ENCODE peak calls at places on chromosomes 5 and 9, in four cellular contexts. C is IMR-90, V is H1, Z is mesendoderm. M is an unnamed sample.

GRCh38 chr9:38178282-38178681 is 109.3 kb upstream of the SHB start:
- DNase-seq in Z (no peak), V (no peak), C (no peak), M (no peak)

GRCh38 chr9:4306066-4306787 is 6.4 kb upstream of the GLIS3 start:
- DNase-seq in C (peak; percentile 61), V (no peak), Z (no peak), M (no peak)

GRCh38 chr5:148458036-148458888 is 74.5 kb downstream of the FBXO38 start:
- DNase-seq in C (no peak), V (no peak), Z (no peak), M (no peak)

GRCh38 chr5:31854625-31855526 is 215.9 kb downstream of the PDZD2 start:
- DNase-seq in Z (peak; percentile 94), C (no peak), V (peak; percentile 23), M (peak; percentile 73)

GRCh38 chr5:96242536-96242935 is 190.5 kb downstream of the PCSK1 start:
- DNase-seq in Z (no peak), V (no peak), C (peak; percentile 8), M (no peak)

GRCh38 chr9:135036861-135037465 is 50.5 kb upstream of the OLFM1 start:
- DNase-seq in C (no peak), V (no peak), Z (no peak), M (peak; percentile 14)

GRCh38 chr5:4976918-4977317 is 163.2 kb upstream of the ADAMTS16 start:
- DNase-seq in Z (peak; percentile 2), V (no peak), C (no peak), M (no peak)

GRCh38 chr9:97944612-97945011 is 6.6 kb upstream of the HEMGN start:
- DNase-seq in C (no peak), Z (no peak), V (no peak), M (no peak)

GRCh38 chr9:134089972-134090371 is 22.1 kb upstream of the BRD3 start:
- DNase-seq in Z (no peak), V (no peak), C (no peak), M (no peak)

GRCh38 chr9:75001719-75002421 is 26.2 kb downstream of the CARNMT1 start:
- DNase-seq in Z (peak; percentile 83), C (peak; percentile 91), V (no peak), M (no peak)

GRCh38 chr5:10513501-10514442 is 50.1 kb upstream of the ANKRD33B start:
- DNase-seq in Z (peak; percentile 96), V (peak; percentile 23), C (peak; percentile 83), M (peak; percentile 83)

GRCh38 chr9:84125046-84125445 is 144.4 kb downstream of the RMI1 start:
- DNase-seq in Z (peak; percentile 30), V (no peak), C (no peak), M (no peak)

GRCh38 chr5:66209350-66209749 is 65.2 kb downstream of the SREK1 start:
- DNase-seq in V (no peak), C (no peak), Z (peak; percentile 95), M (peak; percentile 64)

GRCh38 chr9:72592501-72593403 is 71.3 kb downstream of the TMC1 start:
- DNase-seq in Z (peak; percentile 63), V (no peak), C (peak; percentile 72), M (peak; percentile 41)

GRCh38 chr5:161946911-161947310 is 99.0 kb downstream of the GABRA1 start:
- DNase-seq in Z (no peak), V (no peak), C (no peak), M (no peak)

GRCh38 chr5:58056546-58056945 is 403.3 kb downstream of the PLK2 start:
- DNase-seq in Z (no peak), C (peak; percentile 43), V (no peak), M (no peak)

GRCh38 chr5:132427285-132428146 is 58.0 kb downstream of the SLC22A5 start:
- DNase-seq in Z (peak; percentile 70), V (no peak), C (no peak), M (no peak)

GRCh38 chr5:42543774-42544173 is 120.5 kb downstream of the GHR start:
- DNase-seq in C (no peak), Z (no peak), V (no peak), M (no peak)

GRCh38 chr5:154287136-154287535 is 96.6 kb downstream of the GALNT10 start:
- DNase-seq in Z (peak; percentile 93), V (peak; percentile 38), C (peak; percentile 87), M (peak; percentile 48)

DNA sequence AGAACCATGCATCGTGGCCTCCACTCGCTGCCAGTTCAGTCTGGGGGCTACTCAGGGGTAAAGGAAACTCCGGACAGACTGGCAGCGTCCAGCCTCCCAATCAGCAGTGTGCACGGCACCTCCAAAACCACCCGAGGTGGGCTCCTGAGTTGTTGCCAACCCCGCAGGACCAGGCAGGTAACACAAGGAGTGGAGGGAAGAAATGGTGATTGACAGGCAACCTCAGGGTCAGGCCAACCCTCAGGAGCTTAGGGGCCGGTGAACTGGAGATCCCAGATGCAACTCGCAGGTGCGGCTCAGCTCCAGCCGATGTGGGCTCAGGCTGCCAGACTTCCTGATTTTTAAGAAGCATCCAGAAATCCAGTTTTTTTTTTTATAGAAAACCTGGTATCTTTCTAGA is 37.3 kb upstream of the AKNA start:
- DNase-seq in V (no peak), C (no peak), Z (no peak), M (no peak)
- H3K56ac ChIP-seq in V (no peak overlapping the region), C (no peak overlapping the region), Z (no peak overlapping the region), M (no peak overlapping the region)

GRCh38 chr9:120928015-120928719 is 1.6 kb upstream of the TRAF1 start:
- DNase-seq in V (no peak), C (no peak), Z (no peak), M (peak; percentile 49)
- H3K4ac ChIP-seq in V (no peak overlapping the region), C (peak overlapping the region; percentile 20), Z (peak overlapping the region; percentile 28), M (no peak overlapping the region)

GRCh38 chr9:22068369-22068768 is 59.3 kb upstream of the CDKN2B start:
- DNase-seq in C (no peak), Z (no peak), V (no peak), M (no peak)

GRCh38 chr9:22064957-22065356 is 55.9 kb upstream of the CDKN2B start:
- DNase-seq in C (no peak), Z (no peak), V (no peak), M (no peak)

GRCh38 chr9:22065431-22065830 is 56.3 kb upstream of the CDKN2B start:
- DNase-seq in Z (no peak), C (no peak), V (no peak), M (no peak)

DNA sequence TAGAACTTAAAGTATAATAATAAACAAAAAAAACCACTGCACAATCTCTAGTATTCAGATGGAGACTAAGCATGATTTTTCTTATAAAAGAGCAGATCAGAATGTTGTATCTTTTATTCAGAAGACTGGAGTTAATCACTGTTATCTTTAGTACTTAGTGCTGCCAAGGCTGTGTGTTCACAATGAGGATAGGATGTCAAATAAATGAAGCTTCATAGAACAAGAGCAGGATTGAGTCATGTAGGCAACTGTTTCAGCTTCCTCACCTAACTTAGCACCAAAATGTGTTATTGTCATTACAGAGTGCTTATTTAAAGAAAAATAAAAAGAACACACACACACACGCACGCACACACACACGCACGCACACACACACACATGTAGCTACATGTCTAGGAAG is 58.1 kb upstream of the CDKN2B start:
- DNase-seq in V (no peak), C (peak; percentile 48), Z (no peak), M (no peak)
- H2BK5ac ChIP-seq in V (no peak overlapping the region), C (no peak overlapping the region), Z (no peak overlapping the region), M (no peak overlapping the region)

DNA sequence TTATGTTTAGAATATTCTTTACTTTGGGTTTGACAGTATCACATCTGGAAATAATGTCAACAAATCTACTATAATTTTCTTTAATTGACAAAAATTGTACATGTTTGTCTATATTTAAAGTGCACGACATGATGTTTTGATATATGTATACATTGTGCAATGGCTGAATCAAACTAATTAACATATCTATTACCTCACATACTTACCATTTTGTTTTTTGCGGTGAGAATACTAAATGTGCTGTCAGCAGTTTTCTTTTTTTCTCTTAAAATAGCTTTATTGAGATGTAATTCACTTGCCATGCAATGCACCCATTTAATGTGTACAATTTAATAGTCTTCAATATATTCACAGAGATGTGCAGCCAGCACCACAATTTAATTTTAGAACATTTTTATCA is 10.6 kb upstream of the C6 start:
- DNase-seq in C (no peak), Z (no peak), V (no peak), M (no peak)
- H3K56ac ChIP-seq in C (no peak overlapping the region), Z (no peak overlapping the region), V (no peak overlapping the region), M (no peak overlapping the region)

GRCh38 chr9:131712151-131712716 is 27.6 kb downstream of the RAPGEF1 start:
- DNase-seq in V (no peak), C (no peak), Z (no peak), M (no peak)
- H3K4ac ChIP-seq in V (no peak overlapping the region), C (peak overlapping the region; percentile 35), Z (no peak overlapping the region), M (no peak overlapping the region)